ENCODE peak calls at places on chromosome 6, in four cellular contexts. One of them, this sample, is unnamed.

GRCh38 chr6:167699141-167700036 is 127.3 kb upstream of the AFDN start:
- DNase-seq in heart left ventricle: peak
- DNase-seq in fibroblast of the aortic adventitia: peak
- DNase-seq in bronchial epithelial cell: peak
- DNase-seq in this sample: peak

GRCh38 chr6:145323652-145324051 is 411.7 kb downstream of the EPM2A start:
- DNase-seq in heart left ventricle: no peak
- DNase-seq in fibroblast of the aortic adventitia: no peak
- DNase-seq in bronchial epithelial cell: no peak
- DNase-seq in this sample: no peak

GRCh38 chr6:40492126-40492525 is 95.0 kb downstream of the LRFN2 start:
- DNase-seq in heart left ventricle: no peak
- DNase-seq in fibroblast of the aortic adventitia: no peak
- DNase-seq in bronchial epithelial cell: no peak
- DNase-seq in this sample: no peak

GRCh38 chr6:149978610-149979009 is 14.9 kb downstream of the ULBP1 start:
- DNase-seq in heart left ventricle: no peak
- DNase-seq in fibroblast of the aortic adventitia: no peak
- DNase-seq in bronchial epithelial cell: no peak
- DNase-seq in this sample: no peak

GRCh38 chr6:42937548-42938427 is 8.5 kb downstream of the CNPY3 start:
- DNase-seq in heart left ventricle: no peak
- DNase-seq in fibroblast of the aortic adventitia: no peak
- DNase-seq in bronchial epithelial cell: peak
- DNase-seq in this sample: no peak

GRCh38 chr6:1039191-1039590 is 272.7 kb upstream of the FOXQ1 start:
- DNase-seq in heart left ventricle: no peak
- DNase-seq in fibroblast of the aortic adventitia: no peak
- DNase-seq in bronchial epithelial cell: peak
- DNase-seq in this sample: no peak

GRCh38 chr6:168472363-168472762 is 31.4 kb downstream of the SMOC2 start:
- DNase-seq in heart left ventricle: no peak
- DNase-seq in fibroblast of the aortic adventitia: no peak
- DNase-seq in bronchial epithelial cell: no peak
- DNase-seq in this sample: no peak

GRCh38 chr6:53770690-53771320 is 24.0 kb upstream of the LRRC1 start:
- DNase-seq in heart left ventricle: no peak
- DNase-seq in fibroblast of the aortic adventitia: peak
- DNase-seq in bronchial epithelial cell: peak
- DNase-seq in this sample: no peak

GRCh38 chr6:20325641-20326421 is 75.8 kb upstream of the E2F3 start:
- DNase-seq in heart left ventricle: no peak
- DNase-seq in fibroblast of the aortic adventitia: peak
- DNase-seq in bronchial epithelial cell: peak
- DNase-seq in this sample: no peak

GRCh38 chr6:134534708-134535149 is 216.8 kb upstream of the SGK1 start:
- DNase-seq in heart left ventricle: no peak
- DNase-seq in fibroblast of the aortic adventitia: peak
- DNase-seq in bronchial epithelial cell: peak
- DNase-seq in this sample: peak

GRCh38 chr6:138347840-138348239 is 29.9 kb upstream of the SMIM28 start:
- DNase-seq in heart left ventricle: no peak
- DNase-seq in fibroblast of the aortic adventitia: no peak
- DNase-seq in bronchial epithelial cell: no peak
- DNase-seq in this sample: no peak

GRCh38 chr6:7247828-7248227 is 65.2 kb downstream of the SSR1 start:
- DNase-seq in heart left ventricle: no peak
- DNase-seq in fibroblast of the aortic adventitia: no peak
- DNase-seq in bronchial epithelial cell: no peak
- DNase-seq in this sample: no peak

GRCh38 chr6:92762414-92763374 is 656.7 kb downstream of the EPHA7 start:
- DNase-seq in heart left ventricle: no peak
- DNase-seq in fibroblast of the aortic adventitia: no peak
- DNase-seq in bronchial epithelial cell: peak
- DNase-seq in this sample: no peak

GRCh38 chr6:155041781-155042279 is 46.7 kb downstream of the TIAM2 start:
- DNase-seq in heart left ventricle: no peak
- DNase-seq in fibroblast of the aortic adventitia: peak
- DNase-seq in bronchial epithelial cell: no peak
- DNase-seq in this sample: no peak

GRCh38 chr6:9523462-9523861 is 891.4 kb downstream of the TFAP2A start:
- DNase-seq in heart left ventricle: no peak
- DNase-seq in fibroblast of the aortic adventitia: peak
- DNase-seq in bronchial epithelial cell: peak
- DNase-seq in this sample: peak

GRCh38 chr6:105507811-105508210 is 104.9 kb upstream of the PREP start:
- DNase-seq in heart left ventricle: no peak
- DNase-seq in fibroblast of the aortic adventitia: peak
- DNase-seq in bronchial epithelial cell: no peak
- DNase-seq in this sample: no peak

GRCh38 chr6:111871725-111872520 is 1.3 kb downstream of the FYN start:
- DNase-seq in heart left ventricle: peak
- DNase-seq in fibroblast of the aortic adventitia: peak
- DNase-seq in bronchial epithelial cell: no peak
- DNase-seq in this sample: peak

GRCh38 chr6:113629940-113630339 is 227.2 kb upstream of the MARCKS start:
- DNase-seq in heart left ventricle: no peak
- DNase-seq in fibroblast of the aortic adventitia: peak
- DNase-seq in bronchial epithelial cell: no peak
- DNase-seq in this sample: no peak

GRCh38 chr6:4615891-4616290 is 160.3 kb upstream of the CDYL start:
- DNase-seq in heart left ventricle: peak
- DNase-seq in fibroblast of the aortic adventitia: peak
- DNase-seq in bronchial epithelial cell: no peak
- DNase-seq in this sample: peak

GRCh38 chr6:6131492-6132109 is 124.9 kb upstream of the NRN1 start:
- DNase-seq in heart left ventricle: no peak
- DNase-seq in fibroblast of the aortic adventitia: no peak
- DNase-seq in bronchial epithelial cell: peak
- DNase-seq in this sample: peak

GRCh38 chr6:116036075-116036773 is 24.5 kb downstream of the FRK start:
- DNase-seq in heart left ventricle: no peak
- DNase-seq in fibroblast of the aortic adventitia: no peak
- DNase-seq in bronchial epithelial cell: peak
- DNase-seq in this sample: no peak

GRCh38 chr6:168601101-168601500 is 160.1 kb downstream of the SMOC2 start:
- DNase-seq in heart left ventricle: no peak
- DNase-seq in fibroblast of the aortic adventitia: no peak
- DNase-seq in bronchial epithelial cell: no peak
- DNase-seq in this sample: no peak

GRCh38 chr6:89148016-89148750 is 2.3 kb downstream of the PM20D2 start:
- DNase-seq in heart left ventricle: no peak
- DNase-seq in fibroblast of the aortic adventitia: no peak
- DNase-seq in bronchial epithelial cell: no peak
- DNase-seq in this sample: peak

GRCh38 chr6:110331816-110332215 is 26.3 kb downstream of the METTL24 start:
- DNase-seq in heart left ventricle: peak
- DNase-seq in fibroblast of the aortic adventitia: no peak
- DNase-seq in bronchial epithelial cell: no peak
- DNase-seq in this sample: no peak

GRCh38 chr6:64034840-64035656 is 399.4 kb downstream of the PHF3 start:
- DNase-seq in heart left ventricle: no peak
- DNase-seq in fibroblast of the aortic adventitia: peak
- DNase-seq in bronchial epithelial cell: peak
- DNase-seq in this sample: peak

GRCh38 chr6:87174078-87174579 is 18.8 kb downstream of the ZNF292 start:
- DNase-seq in heart left ventricle: no peak
- DNase-seq in fibroblast of the aortic adventitia: no peak
- DNase-seq in bronchial epithelial cell: no peak
- DNase-seq in this sample: no peak

GRCh38 chr6:14372738-14373484 is 255.3 kb downstream of the CD83 start:
- DNase-seq in heart left ventricle: no peak
- DNase-seq in fibroblast of the aortic adventitia: no peak
- DNase-seq in bronchial epithelial cell: no peak
- DNase-seq in this sample: no peak

GRCh38 chr6:138432063-138432356 is 28.0 kb downstream of the HEBP2 start:
- DNase-seq in heart left ventricle: no peak
- DNase-seq in fibroblast of the aortic adventitia: no peak
- DNase-seq in bronchial epithelial cell: no peak
- DNase-seq in this sample: no peak

GRCh38 chr6:111573892-111574800 is 31.5 kb downstream of the TRAF3IP2 start:
- DNase-seq in heart left ventricle: peak
- DNase-seq in fibroblast of the aortic adventitia: peak
- DNase-seq in bronchial epithelial cell: peak
- DNase-seq in this sample: peak

GRCh38 chr6:117613920-117614535 is 11.7 kb upstream of the GOPC start:
- DNase-seq in heart left ventricle: no peak
- DNase-seq in fibroblast of the aortic adventitia: peak
- DNase-seq in bronchial epithelial cell: no peak
- DNase-seq in this sample: no peak

GRCh38 chr6:20056350-20056992 is 155.8 kb downstream of the MBOAT1 start:
- DNase-seq in heart left ventricle: no peak
- DNase-seq in fibroblast of the aortic adventitia: peak
- DNase-seq in bronchial epithelial cell: peak
- DNase-seq in this sample: peak

GRCh38 chr6:41901882-41902519 is 6.8 kb upstream of the USP49 start:
- DNase-seq in heart left ventricle: no peak
- DNase-seq in fibroblast of the aortic adventitia: no peak
- DNase-seq in bronchial epithelial cell: no peak
- DNase-seq in this sample: peak

GRCh38 chr6:153801917-153802316 is 237.1 kb upstream of the OPRM1 start:
- DNase-seq in heart left ventricle: no peak
- DNase-seq in fibroblast of the aortic adventitia: no peak
- DNase-seq in bronchial epithelial cell: no peak
- DNase-seq in this sample: no peak

GRCh38 chr6:170167657-170168159 is 123.2 kb downstream of the DLL1 start:
- DNase-seq in heart left ventricle: peak
- DNase-seq in fibroblast of the aortic adventitia: no peak
- DNase-seq in bronchial epithelial cell: no peak
- DNase-seq in this sample: no peak

GRCh38 chr6:165091121-165091785 is 218.2 kb downstream of the C6orf118 start:
- DNase-seq in heart left ventricle: no peak
- DNase-seq in fibroblast of the aortic adventitia: no peak
- DNase-seq in bronchial epithelial cell: no peak
- DNase-seq in this sample: no peak

GRCh38 chr6:119966484-119966883 is 616.9 kb upstream of the MAN1A1 start:
- DNase-seq in heart left ventricle: no peak
- DNase-seq in fibroblast of the aortic adventitia: no peak
- DNase-seq in bronchial epithelial cell: no peak
- DNase-seq in this sample: no peak

GRCh38 chr6:39770476-39770875 is 21.7 kb upstream of the DAAM2 start:
- DNase-seq in heart left ventricle: no peak
- DNase-seq in fibroblast of the aortic adventitia: no peak
- DNase-seq in bronchial epithelial cell: no peak
- DNase-seq in this sample: no peak

DNA sequence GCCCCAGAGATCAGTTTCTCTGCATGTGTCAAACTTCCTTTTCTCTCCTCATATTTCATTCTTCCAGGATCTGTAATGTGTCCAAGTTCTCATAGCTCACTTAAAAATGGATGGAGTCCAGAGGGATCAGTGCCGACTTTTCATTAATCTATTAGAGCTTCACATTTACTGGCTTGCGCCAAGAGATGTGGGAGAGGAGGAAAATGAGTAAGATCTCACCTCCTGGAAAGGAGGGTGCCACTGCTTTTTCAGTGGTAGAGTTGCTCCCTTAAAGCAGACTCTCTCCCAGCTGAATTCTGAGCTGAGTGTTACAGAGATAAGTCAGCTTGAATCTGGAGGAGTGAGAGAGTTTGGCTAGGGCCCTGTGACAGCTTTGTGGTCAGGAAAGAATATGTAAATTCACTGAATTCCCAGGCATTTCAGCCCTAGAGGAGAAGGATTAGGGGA is 175.9 kb downstream of the SOX4 start:
- DNase-seq in heart left ventricle: peak
- DNase-seq in fibroblast of the aortic adventitia: peak
- DNase-seq in bronchial epithelial cell: peak
- DNase-seq in this sample: peak
- H3K4me3 ChIP-seq in heart left ventricle: no peak
- H3K4me3 ChIP-seq in fibroblast of the aortic adventitia: no peak
- H3K4me3 ChIP-seq in bronchial epithelial cell: no peak
- H3K4me3 ChIP-seq in this sample: no peak

GRCh38 chr6:71886184-71887005 is at the start of gene RIMS1:
- DNase-seq in heart left ventricle: no peak
- DNase-seq in fibroblast of the aortic adventitia: peak
- DNase-seq in bronchial epithelial cell: no peak
- DNase-seq in this sample: no peak
- TF ChIP-seq CTCF in heart left ventricle: no peak
- TF ChIP-seq CTCF in fibroblast of the aortic adventitia: peak
- TF ChIP-seq CTCF in bronchial epithelial cell: no peak
- TF ChIP-seq CTCF in this sample: no peak

GRCh38 chr6:98843274-98844243 is 9.2 kb downstream of the POU3F2 start:
- DNase-seq in heart left ventricle: no peak
- DNase-seq in fibroblast of the aortic adventitia: no peak
- DNase-seq in bronchial epithelial cell: no peak
- DNase-seq in this sample: no peak
- H3K4me3 ChIP-seq in heart left ventricle: no peak
- H3K4me3 ChIP-seq in fibroblast of the aortic adventitia: no peak
- H3K4me3 ChIP-seq in bronchial epithelial cell: no peak
- H3K4me3 ChIP-seq in this sample: no peak

GRCh38 chr6:107114872-107115694 is at the start of gene BEND3:
- DNase-seq in heart left ventricle: no peak
- DNase-seq in fibroblast of the aortic adventitia: no peak
- DNase-seq in bronchial epithelial cell: no peak
- DNase-seq in this sample: no peak

GRCh38 chr6:107116923-107117417 is 1.7 kb upstream of the BEND3 start:
- DNase-seq in heart left ventricle: no peak
- DNase-seq in fibroblast of the aortic adventitia: no peak
- DNase-seq in bronchial epithelial cell: no peak
- DNase-seq in this sample: no peak

GRCh38 chr6:107114213-107114871 is 973 bp downstream of the BEND3 start:
- DNase-seq in heart left ventricle: peak
- DNase-seq in fibroblast of the aortic adventitia: peak
- DNase-seq in bronchial epithelial cell: peak
- DNase-seq in this sample: peak

GRCh38 chr6:107115695-107116327 is 496 bp upstream of the BEND3 start:
- DNase-seq in heart left ventricle: peak
- DNase-seq in fibroblast of the aortic adventitia: no peak
- DNase-seq in bronchial epithelial cell: peak
- DNase-seq in this sample: no peak

DNA sequence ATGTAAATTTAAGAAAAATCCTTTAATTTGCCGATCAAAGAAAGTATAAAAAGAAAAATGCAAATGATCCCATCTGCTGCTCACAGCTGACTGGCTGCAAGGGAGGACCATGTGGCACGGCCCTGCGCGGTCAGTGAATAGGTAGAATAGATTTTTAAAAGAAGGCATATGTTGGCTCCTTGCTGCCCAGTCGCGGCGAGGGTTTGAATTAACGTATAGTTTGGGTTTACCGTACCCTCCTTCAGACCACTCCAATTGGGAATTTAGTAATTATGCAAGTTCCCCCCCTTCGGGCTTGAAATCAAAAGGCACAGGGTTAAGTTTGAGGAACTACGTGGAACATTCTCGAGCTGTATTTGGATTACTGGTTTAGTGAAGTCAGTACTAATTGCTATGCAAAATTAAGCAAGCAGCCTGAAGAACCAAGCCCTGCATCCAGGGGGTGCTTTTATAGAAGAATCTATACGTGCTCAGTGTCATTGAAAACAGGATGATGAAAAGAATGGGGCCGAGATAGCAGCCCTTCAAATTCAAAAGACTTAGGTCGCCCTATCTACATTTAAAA is 1.1 kb upstream of the BEND3 start:
- DNase-seq in heart left ventricle: no peak
- DNase-seq in fibroblast of the aortic adventitia: no peak
- DNase-seq in bronchial epithelial cell: peak
- DNase-seq in this sample: no peak
- TF ChIP-seq CTCF in heart left ventricle: no peak
- TF ChIP-seq CTCF in fibroblast of the aortic adventitia: no peak
- TF ChIP-seq CTCF in bronchial epithelial cell: no peak
- TF ChIP-seq CTCF in this sample: peak

This sample was measured in fibroblast of mammary gland.